ENCODE peak calls at places on chromosome 21, in six cellular contexts. One of them, this sample, is unnamed.

GRCh38 chr21:35478096-35479080 is 429.3 kb upstream of the RUNX1 start:
- DNase-seq in neural progenitor cell: no peak
- DNase-seq in ovary: no peak
- DNase-seq in SJSA1: peak
- DNase-seq in cardiac muscle cell: peak
- DNase-seq in GM23338: no peak
- DNase-seq in this sample: no peak

GRCh38 chr21:39582749-39583148 is 30.0 kb upstream of the B3GALT5 start:
- DNase-seq in neural progenitor cell: no peak
- DNase-seq in ovary: no peak
- DNase-seq in SJSA1: no peak
- DNase-seq in cardiac muscle cell: no peak
- DNase-seq in GM23338: no peak
- DNase-seq in this sample: no peak

GRCh38 chr21:36811762-36812161 is 112.8 kb downstream of the SIM2 start:
- DNase-seq in neural progenitor cell: no peak
- DNase-seq in ovary: no peak
- DNase-seq in SJSA1: no peak
- DNase-seq in cardiac muscle cell: no peak
- DNase-seq in GM23338: no peak
- DNase-seq in this sample: no peak

GRCh38 chr21:46307625-46308024 is 16.0 kb downstream of the C21orf58 start:
- DNase-seq in neural progenitor cell: no peak
- DNase-seq in ovary: no peak
- DNase-seq in SJSA1: no peak
- DNase-seq in cardiac muscle cell: no peak
- DNase-seq in GM23338: no peak
- DNase-seq in this sample: no peak

GRCh38 chr21:15004721-15005370 is 60.0 kb downstream of the NRIP1 start:
- DNase-seq in neural progenitor cell: no peak
- DNase-seq in ovary: no peak
- DNase-seq in SJSA1: no peak
- DNase-seq in cardiac muscle cell: no peak
- DNase-seq in GM23338: peak
- DNase-seq in this sample: no peak

GRCh38 chr21:16239659-16240265 is 510.0 kb downstream of the USP25 start:
- DNase-seq in neural progenitor cell: no peak
- DNase-seq in ovary: no peak
- DNase-seq in SJSA1: no peak
- DNase-seq in cardiac muscle cell: no peak
- DNase-seq in GM23338: no peak
- DNase-seq in this sample: no peak

GRCh38 chr21:46483300-46484295 is 24.9 kb downstream of the DIP2A start:
- DNase-seq in neural progenitor cell: no peak
- DNase-seq in ovary: no peak
- DNase-seq in SJSA1: no peak
- DNase-seq in cardiac muscle cell: no peak
- DNase-seq in GM23338: no peak
- DNase-seq in this sample: no peak

GRCh38 chr21:38041493-38041892 is 125.2 kb upstream of the KCNJ6 start:
- DNase-seq in neural progenitor cell: no peak
- DNase-seq in ovary: no peak
- DNase-seq in SJSA1: no peak
- DNase-seq in cardiac muscle cell: no peak
- DNase-seq in GM23338: peak
- DNase-seq in this sample: no peak

GRCh38 chr21:19508844-19509243 is 1105.3 kb upstream of the TMPRSS15 start:
- DNase-seq in neural progenitor cell: no peak
- DNase-seq in ovary: no peak
- DNase-seq in SJSA1: no peak
- DNase-seq in cardiac muscle cell: no peak
- DNase-seq in GM23338: no peak
- DNase-seq in this sample: no peak

GRCh38 chr21:46215436-46216131 is 13.0 kb downstream of the LSS start:
- DNase-seq in neural progenitor cell: no peak
- DNase-seq in ovary: peak
- DNase-seq in SJSA1: no peak
- DNase-seq in cardiac muscle cell: no peak
- DNase-seq in GM23338: no peak
- DNase-seq in this sample: no peak

GRCh38 chr21:46435786-46436227 is 22.9 kb upstream of the DIP2A start:
- DNase-seq in neural progenitor cell: no peak
- DNase-seq in ovary: no peak
- DNase-seq in SJSA1: no peak
- DNase-seq in cardiac muscle cell: no peak
- DNase-seq in GM23338: peak
- DNase-seq in this sample: no peak

GRCh38 chr21:32367158-32367557 is 25.7 kb downstream of the URB1 start:
- DNase-seq in neural progenitor cell: no peak
- DNase-seq in ovary: no peak
- DNase-seq in SJSA1: no peak
- DNase-seq in cardiac muscle cell: no peak
- DNase-seq in GM23338: no peak
- DNase-seq in this sample: no peak

GRCh38 chr21:39687069-39687468 is 57.9 kb upstream of the IGSF5 start:
- DNase-seq in neural progenitor cell: no peak
- DNase-seq in ovary: no peak
- DNase-seq in SJSA1: no peak
- DNase-seq in cardiac muscle cell: no peak
- DNase-seq in GM23338: no peak
- DNase-seq in this sample: no peak

GRCh38 chr21:26686278-26686677 is 113.2 kb upstream of the CYYR1 start:
- DNase-seq in neural progenitor cell: no peak
- DNase-seq in ovary: no peak
- DNase-seq in SJSA1: no peak
- DNase-seq in cardiac muscle cell: peak
- DNase-seq in GM23338: peak
- DNase-seq in this sample: no peak

GRCh38 chr21:44076316-44076715 is 30.9 kb upstream of the PWP2 start:
- DNase-seq in neural progenitor cell: no peak
- DNase-seq in ovary: no peak
- DNase-seq in SJSA1: no peak
- DNase-seq in cardiac muscle cell: no peak
- DNase-seq in GM23338: no peak
- DNase-seq in this sample: no peak

GRCh38 chr21:43959231-43960041 is 52.7 kb upstream of the TRAPPC10 start:
- DNase-seq in neural progenitor cell: no peak
- DNase-seq in ovary: no peak
- DNase-seq in SJSA1: no peak
- DNase-seq in cardiac muscle cell: no peak
- DNase-seq in GM23338: no peak
- DNase-seq in this sample: no peak

GRCh38 chr21:26461500-26461899 is 111.6 kb downstream of the CYYR1 start:
- DNase-seq in neural progenitor cell: no peak
- DNase-seq in ovary: no peak
- DNase-seq in SJSA1: no peak
- DNase-seq in cardiac muscle cell: no peak
- DNase-seq in GM23338: no peak
- DNase-seq in this sample: no peak

GRCh38 chr21:41313765-41314164 is 2.8 kb upstream of the FAM3B start:
- DNase-seq in neural progenitor cell: no peak
- DNase-seq in ovary: no peak
- DNase-seq in SJSA1: no peak
- DNase-seq in cardiac muscle cell: no peak
- DNase-seq in GM23338: no peak
- DNase-seq in this sample: no peak

GRCh38 chr21:22062472-22063139 is 1064.4 kb downstream of the NCAM2 start:
- DNase-seq in neural progenitor cell: peak
- DNase-seq in ovary: no peak
- DNase-seq in SJSA1: no peak
- DNase-seq in cardiac muscle cell: no peak
- DNase-seq in GM23338: peak
- DNase-seq in this sample: no peak

GRCh38 chr21:27213328-27213727 is 246.4 kb upstream of the ADAMTS5 start:
- DNase-seq in neural progenitor cell: peak
- DNase-seq in ovary: no peak
- DNase-seq in SJSA1: no peak
- DNase-seq in cardiac muscle cell: peak
- DNase-seq in GM23338: peak
- DNase-seq in this sample: no peak

GRCh38 chr21:42685036-42685435 is 31.6 kb downstream of the PDE9A start:
- DNase-seq in neural progenitor cell: no peak
- DNase-seq in ovary: no peak
- DNase-seq in SJSA1: no peak
- DNase-seq in cardiac muscle cell: no peak
- DNase-seq in GM23338: peak
- DNase-seq in this sample: no peak
- H3K4me3 ChIP-seq in neural progenitor cell: no peak
- H3K4me3 ChIP-seq in ovary: no peak
- H3K4me3 ChIP-seq in SJSA1: no peak
- H3K4me3 ChIP-seq in cardiac muscle cell: no peak
- H3K4me3 ChIP-seq in GM23338: no peak
- H3K4me3 ChIP-seq in this sample: peak

DNA sequence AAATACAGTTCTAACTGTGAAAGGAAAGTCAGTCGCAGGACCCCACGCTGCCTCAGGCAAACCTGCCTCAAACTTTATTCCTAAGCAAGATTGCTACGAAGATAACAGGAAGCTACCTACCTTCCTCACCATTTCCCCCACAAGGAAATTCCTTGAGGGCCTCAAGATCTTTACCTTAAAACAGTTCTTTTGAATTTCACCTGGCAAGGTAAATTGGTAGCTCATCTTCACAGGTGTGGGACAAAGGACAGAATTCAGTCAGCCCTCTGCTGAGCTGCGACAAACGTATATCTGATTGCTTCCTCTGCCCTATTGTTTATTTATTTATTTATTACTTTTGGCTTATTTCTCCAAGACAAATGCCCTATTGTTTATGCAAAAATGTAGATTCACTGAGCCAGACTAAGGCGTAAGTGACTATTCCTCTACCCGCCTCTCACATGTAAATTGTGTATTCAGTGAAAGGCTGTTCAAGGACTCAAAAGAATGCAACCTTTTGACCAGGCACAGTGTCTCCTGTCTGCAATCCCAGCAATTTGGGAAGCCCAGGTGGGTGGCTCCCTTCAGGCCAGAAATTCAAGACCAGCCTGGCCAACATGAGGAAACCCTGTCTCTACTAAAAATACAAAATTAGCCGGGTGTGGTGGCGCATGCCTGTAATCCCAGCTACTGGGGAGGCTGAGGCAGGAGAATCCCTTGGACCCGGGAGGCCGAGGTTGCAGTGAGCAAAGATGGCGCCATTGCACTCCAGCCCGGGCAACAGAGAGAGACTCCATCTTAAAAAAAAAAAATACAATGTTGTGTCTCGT is 17.3 kb upstream of the PKNOX1 start:
- DNase-seq in neural progenitor cell: no peak
- DNase-seq in ovary: no peak
- DNase-seq in SJSA1: no peak
- DNase-seq in cardiac muscle cell: no peak
- DNase-seq in GM23338: peak
- DNase-seq in this sample: no peak
- H3K27ac ChIP-seq in neural progenitor cell: no peak
- H3K27ac ChIP-seq in ovary: no peak
- H3K27ac ChIP-seq in SJSA1: no peak
- H3K27ac ChIP-seq in cardiac muscle cell: no peak
- H3K27ac ChIP-seq in GM23338: peak
- H3K27ac ChIP-seq in this sample: no peak

DNA sequence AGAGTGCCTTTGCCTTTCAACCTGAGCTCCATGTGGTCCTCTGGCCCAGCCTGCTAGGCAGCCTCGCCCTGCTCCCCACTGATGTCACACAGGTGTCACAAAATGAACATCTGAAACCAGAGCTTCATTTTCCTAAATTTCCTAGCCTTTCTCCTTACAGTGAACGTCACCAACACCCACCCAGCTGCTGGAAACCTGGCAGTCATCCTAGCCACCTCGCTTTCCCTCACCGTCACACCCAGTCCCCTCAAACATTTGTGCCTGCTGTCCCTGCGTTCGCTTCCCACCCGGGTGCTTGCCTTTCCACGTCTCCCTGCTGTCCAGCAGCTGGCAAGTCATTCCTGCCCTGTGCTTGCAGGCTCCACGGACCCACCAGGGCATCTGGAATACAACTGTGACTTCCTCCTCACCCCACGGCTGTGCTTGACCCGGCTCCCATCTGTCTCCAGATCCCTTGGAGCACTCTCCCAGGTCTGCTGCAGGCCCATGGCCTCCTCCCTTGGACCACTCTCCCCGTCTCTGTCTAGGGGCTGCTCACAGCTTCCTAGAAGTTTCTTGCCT is 23.5 kb downstream of the ADARB1 start:
- DNase-seq in neural progenitor cell: no peak
- DNase-seq in ovary: no peak
- DNase-seq in SJSA1: no peak
- DNase-seq in cardiac muscle cell: no peak
- DNase-seq in GM23338: no peak
- DNase-seq in this sample: no peak
- H3K4me3 ChIP-seq in neural progenitor cell: no peak
- H3K4me3 ChIP-seq in ovary: no peak
- H3K4me3 ChIP-seq in SJSA1: no peak
- H3K4me3 ChIP-seq in cardiac muscle cell: no peak
- H3K4me3 ChIP-seq in GM23338: no peak
- H3K4me3 ChIP-seq in this sample: no peak

GRCh38 chr21:33386222-33386784 is 16.9 kb upstream of the IFNGR2 start:
- DNase-seq in neural progenitor cell: peak
- DNase-seq in ovary: no peak
- DNase-seq in SJSA1: no peak
- DNase-seq in cardiac muscle cell: no peak
- DNase-seq in GM23338: peak
- DNase-seq in this sample: no peak

GRCh38 chr21:33388188-33388587 is 15.0 kb upstream of the IFNGR2 start:
- DNase-seq in neural progenitor cell: no peak
- DNase-seq in ovary: no peak
- DNase-seq in SJSA1: no peak
- DNase-seq in cardiac muscle cell: no peak
- DNase-seq in GM23338: no peak
- DNase-seq in this sample: no peak

GRCh38 chr21:33384851-33385331 is 18.3 kb upstream of the IFNGR2 start:
- DNase-seq in neural progenitor cell: no peak
- DNase-seq in ovary: no peak
- DNase-seq in SJSA1: no peak
- DNase-seq in cardiac muscle cell: no peak
- DNase-seq in GM23338: no peak
- DNase-seq in this sample: no peak

GRCh38 chr21:33380483-33380998 is 22.7 kb upstream of the IFNGR2 start:
- DNase-seq in neural progenitor cell: no peak
- DNase-seq in ovary: peak
- DNase-seq in SJSA1: peak
- DNase-seq in cardiac muscle cell: peak
- DNase-seq in GM23338: peak
- DNase-seq in this sample: peak

GRCh38 chr21:33383056-33383888 is 19.9 kb upstream of the IFNGR2 start:
- DNase-seq in neural progenitor cell: peak
- DNase-seq in ovary: peak
- DNase-seq in SJSA1: peak
- DNase-seq in cardiac muscle cell: peak
- DNase-seq in GM23338: peak
- DNase-seq in this sample: no peak
- H3K27ac ChIP-seq in neural progenitor cell: no peak
- H3K27ac ChIP-seq in ovary: no peak
- H3K27ac ChIP-seq in SJSA1: peak
- H3K27ac ChIP-seq in cardiac muscle cell: no peak
- H3K27ac ChIP-seq in GM23338: no peak
- H3K27ac ChIP-seq in this sample: peak

This sample was measured in dorsolateral prefrontal cortex.